ENCODE peak calls at places on chromosomes 4 and X, in five cellular contexts. T is fibroblast of lung; O is CD4-positive, CD25-positive, alpha-beta regulatory T cell; B is GM23248; V is upper lobe of left lung. R is an unnamed sample. For H3K4me1, the result is how much of the 10 kb centered on the place peaks cover.

GRCh38 chrX:107323786-107324492 is 117.5 kb downstream of the DNAAF6 start:
- DNase-seq in O (no peak), V (no peak), B (no peak), T (no peak), R (no peak)

GRCh38 chr4:13182136-13182535 is 302.0 kb downstream of the RAB28 start:
- DNase-seq in T (peak), O (no peak), V (no peak), B (peak), R (no peak)

GRCh38 chr4:75004755-75005668 is 72.1 kb downstream of the PARM1 start:
- DNase-seq in V (peak), B (no peak), T (peak), O (no peak), R (no peak)

GRCh38 chr4:54231419-54232150 is 2.5 kb downstream of the PDGFRA start:
- DNase-seq in B (peak), O (no peak), V (no peak), T (peak), R (peak)

GRCh38 chr4:13539047-13539720 is 5.1 kb downstream of the NKX3-2 start:
- DNase-seq in T (no peak), B (peak), V (no peak), O (no peak), R (no peak)

GRCh38 chr4:112145326-112145819 is at the start of gene FAM241A:
- DNase-seq in O (peak), B (peak), T (peak), V (peak), R (peak)

GRCh38 chrX:117839544-117839943 is 277.1 kb downstream of the KLHL13 start:
- DNase-seq in V (no peak), T (no peak), B (no peak), O (no peak), R (no peak)

GRCh38 chr4:143390764-143391163 is 54.1 kb downstream of the GAB1 start:
- DNase-seq in T (no peak), B (no peak), O (no peak), V (no peak), R (no peak)

GRCh38 chr4:47749858-47750257 is 88.0 kb downstream of the CORIN start:
- DNase-seq in B (no peak), T (no peak), O (no peak), V (no peak), R (peak)

GRCh38 chrX:16208601-16209000 is 41.3 kb downstream of the MAGEB17 start:
- DNase-seq in O (no peak), V (no peak), T (no peak), B (no peak), R (no peak)

GRCh38 chr4:25112349-25113008 is 47.8 kb downstream of the SEPSECS start:
- DNase-seq in O (no peak), B (no peak), T (no peak), V (no peak), R (no peak)

GRCh38 chr4:163398238-163398637 is 54.5 kb downstream of the NPY5R start:
- DNase-seq in V (no peak), O (no peak), T (no peak), B (no peak), R (no peak)

GRCh38 chrX:40285876-40286275 is 188.1 kb upstream of the BCOR start:
- DNase-seq in T (no peak), V (no peak), B (no peak), O (no peak), R (no peak)

GRCh38 chr4:40718571-40718970 is 31.2 kb upstream of the NSUN7 start:
- DNase-seq in B (no peak), T (no peak), O (no peak), V (peak), R (no peak)

GRCh38 chr4:4426511-4427477 is 39.9 kb downstream of the NSG1 start:
- DNase-seq in V (no peak), B (no peak), T (peak), O (no peak), R (no peak)

GRCh38 chr4:40909363-40909876 is 159.7 kb downstream of the NSUN7 start:
- DNase-seq in V (no peak), T (peak), O (no peak), B (peak), R (no peak)

GRCh38 chr4:183322326-183322725 is at the start of gene CLDN24:
- DNase-seq in V (no peak), O (no peak), T (no peak), B (no peak), R (no peak)

GRCh38 chr4:9703391-9703790 is 78.0 kb upstream of the DRD5 start:
- DNase-seq in V (peak), O (peak), B (peak), T (no peak), R (peak)

GRCh38 chr4:139609647-139610046 is 53.6 kb upstream of the SETD7 start:
- DNase-seq in B (peak), V (no peak), O (no peak), T (peak), R (no peak)

GRCh38 chr4:153684182-153685073 is at the start of gene TLR2:
- DNase-seq in B (peak), O (peak), V (peak), T (peak), R (peak)

GRCh38 chr4:85081196-85081595 is 114.7 kb upstream of the WDFY3 start:
- DNase-seq in T (no peak), O (no peak), B (no peak), V (no peak), R (no peak)

GRCh38 chr4:41670530-41670929 is 78.0 kb downstream of the PHOX2B start:
- DNase-seq in T (no peak), V (no peak), B (no peak), O (no peak), R (no peak)

GRCh38 chr4:45693746-45694145 is 430.1 kb downstream of the GABRG1 start:
- DNase-seq in V (no peak), B (peak), T (no peak), O (no peak), R (peak)

GRCh38 chr4:186020793-186021407 is 48.1 kb upstream of the TLR3 start:
- DNase-seq in V (no peak), T (peak), O (no peak), B (no peak), R (no peak)

GRCh38 chr4:1232661-1233621 is 16.0 kb downstream of the CTBP1 start:
- DNase-seq in T (peak), V (no peak), B (no peak), O (no peak), R (peak)

DNA sequence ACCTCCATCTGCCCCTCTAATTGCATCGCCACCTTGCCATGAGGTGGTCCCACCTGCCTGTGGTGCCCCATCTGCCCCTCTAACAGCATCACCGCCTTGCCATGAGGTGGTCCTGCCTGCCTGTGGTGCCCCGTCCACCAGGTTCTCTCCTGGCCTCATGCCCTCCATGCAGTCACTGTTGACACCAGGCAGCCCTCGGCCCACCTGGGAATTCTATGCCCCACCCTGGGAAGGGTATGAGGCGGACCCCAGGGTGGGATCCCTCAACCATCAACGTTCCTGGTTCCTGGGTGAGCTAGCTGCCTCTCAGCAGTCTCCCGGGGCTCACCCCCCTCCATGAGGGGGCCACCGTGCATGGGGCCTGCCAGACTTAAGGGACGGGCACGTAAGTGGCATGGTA is 38.9 kb downstream of the ACOX3 start:
- DNase-seq in V (no peak), O (no peak), T (no peak), B (no peak), R (no peak)
- H3K4me1 ChIP-seq in V (under half), O (under half), T (under half), B (under half), R (under half)

DNA sequence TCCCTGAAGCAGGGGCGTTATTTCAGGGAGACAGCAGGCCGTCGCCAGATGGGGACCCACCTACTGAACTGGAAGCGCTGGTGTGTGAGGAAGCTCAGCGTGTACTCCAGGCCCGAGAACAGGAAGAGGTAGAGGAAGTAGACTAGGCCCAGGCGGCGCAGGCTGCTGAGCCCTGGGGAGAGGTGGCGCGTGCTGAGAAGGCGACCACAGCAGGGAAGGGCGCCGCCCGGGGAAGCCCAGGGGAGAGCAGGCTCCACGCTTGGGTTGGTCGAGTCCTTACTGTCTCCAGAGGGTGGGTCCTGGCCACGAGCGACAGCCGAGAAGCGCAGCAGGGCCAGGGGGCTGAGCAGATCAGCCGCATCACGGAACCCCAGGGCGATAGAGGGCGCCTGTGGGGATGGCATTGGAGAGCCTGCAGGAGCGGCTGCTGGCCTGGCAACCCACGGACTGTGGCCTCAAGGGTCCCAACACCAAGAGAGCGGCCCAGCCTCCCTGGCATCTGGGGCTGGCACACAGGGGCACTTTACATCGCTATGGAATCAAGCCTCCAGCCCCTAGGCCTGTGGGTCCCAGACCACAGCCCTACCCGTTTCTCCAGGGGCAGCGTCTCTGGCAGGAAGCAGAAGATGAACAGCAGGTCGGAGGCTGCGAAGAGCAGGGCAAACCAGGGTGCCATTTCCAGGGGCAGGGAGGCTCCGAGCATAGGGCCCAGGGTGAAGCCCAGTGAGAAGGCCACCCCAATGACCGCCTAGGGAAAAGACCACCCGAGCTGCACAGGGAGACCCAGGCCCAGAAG is 31.2 kb downstream of the NOP14 start:
- DNase-seq in B (no peak), O (no peak), T (no peak), V (peak), R (no peak)
- H3K4me1 ChIP-seq in B (under half), O (under half), T (under half), V (half or more), R (under half)

GRCh38 chrX:9909254-9909653 is 57.9 kb upstream of the CLDN34 start:
- DNase-seq in O (no peak), T (no peak), V (no peak), B (no peak), R (no peak)
- H3K4me1 ChIP-seq in O (under half), T (under half), V (under half), B (under half), R (under half)

DNA sequence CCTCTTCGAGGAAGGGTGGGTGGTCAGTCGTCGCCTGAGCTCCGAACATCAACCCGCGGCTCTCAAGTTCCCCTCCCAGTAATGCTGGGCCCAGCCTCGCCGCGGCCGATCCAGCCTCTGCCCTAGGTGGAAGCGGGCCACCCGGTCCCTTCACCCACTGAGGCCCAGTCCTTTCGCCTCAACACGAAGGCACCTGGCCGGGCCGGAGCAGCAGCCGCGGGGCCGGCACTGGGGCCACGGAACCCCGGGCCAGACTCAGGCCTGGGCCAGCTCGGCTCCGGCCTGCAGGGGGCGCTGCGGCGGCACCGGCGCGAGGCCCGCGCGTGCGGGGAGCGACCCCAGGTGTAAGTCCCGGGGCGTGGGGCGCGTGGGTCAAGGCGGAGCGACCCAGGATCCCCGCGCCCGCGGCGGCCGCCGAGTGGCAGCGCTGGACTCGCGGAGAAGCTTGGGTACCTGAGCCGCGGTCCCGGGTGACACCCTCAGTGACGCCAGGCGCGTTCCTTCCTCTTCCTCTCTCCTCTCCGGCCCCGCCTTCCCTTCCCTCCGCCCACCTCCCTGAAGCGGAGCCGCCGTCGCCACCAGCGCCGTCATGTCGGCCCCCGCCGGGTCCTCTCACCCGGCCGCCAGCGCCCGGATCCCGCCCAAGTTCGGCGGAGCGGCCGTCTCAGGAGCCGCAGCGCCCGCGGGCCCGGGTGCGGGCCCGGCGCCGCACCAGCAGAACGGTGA is at the start of gene SEC24B:
- DNase-seq in B (peak), O (peak), V (peak), T (peak), R (peak)
- H3K4me1 ChIP-seq in B (under half), O (under half), V (under half), T (under half), R (under half)

GRCh38 chr4:78648639-78649363 is 97.2 kb downstream of the ANXA3 start:
- DNase-seq in V (no peak), T (peak), B (no peak), O (no peak), R (no peak)
- H3K4me1 ChIP-seq in V (half or more), T (under half), B (half or more), O (under half), R (under half)

GRCh38 chr4:134160211-134160610 is 41.4 kb downstream of the PABPC4L start:
- DNase-seq in B (no peak), O (no peak), V (no peak), T (no peak), R (no peak)
- H3K4me1 ChIP-seq in B (under half), O (under half), V (under half), T (under half), R (under half)

GRCh38 chr4:81424336-81424735 is 47.4 kb downstream of the RASGEF1B start:
- DNase-seq in O (no peak), V (no peak), B (no peak), T (no peak), R (no peak)

GRCh38 chr4:81427605-81427922 is 44.1 kb downstream of the RASGEF1B start:
- DNase-seq in B (no peak), T (no peak), V (no peak), O (no peak), R (no peak)

GRCh38 chr4:81426770-81427604 is 44.7 kb downstream of the RASGEF1B start:
- DNase-seq in B (no peak), O (no peak), V (no peak), T (peak), R (no peak)

GRCh38 chr4:81422591-81422990 is 49.1 kb downstream of the RASGEF1B start:
- DNase-seq in V (no peak), T (no peak), B (no peak), O (no peak), R (no peak)

GRCh38 chr4:81425087-81425486 is 46.6 kb downstream of the RASGEF1B start:
- DNase-seq in B (no peak), O (no peak), V (no peak), T (no peak), R (no peak)
- H3K4me1 ChIP-seq in B (under half), O (under half), V (under half), T (under half), R (under half)

R was measured in cardiac muscle cell.